ENCODE peak calls at places on chromosomes 2 and 18, in four cellular contexts. C is T follicular helper cell, D is glutamatergic neuron, E is NCI-H345. V is an unnamed sample.

GRCh38 chr18:24987933-24988840 is 363.8 kb downstream of the ZNF521 start:
- DNase-seq in C (no peak), D (no peak), E (no peak), V (no peak)

GRCh38 chr2:170354855-170355649 is 177.1 kb downstream of the MYO3B start:
- DNase-seq in C (no peak), D (no peak), E (peak; percentile 83), V (no peak)

GRCh38 chr18:44682871-44683221 is 2.2 kb downstream of the SETBP1 start:
- DNase-seq in C (no peak), D (no peak), E (peak; percentile 57), V (peak; percentile 53)

GRCh38 chr2:101440127-101440738 is 34.7 kb downstream of the RFX8 start:
- DNase-seq in C (no peak), D (no peak), E (peak; percentile 10), V (peak; percentile 33)

GRCh38 chr18:36284671-36285295 is 12.7 kb upstream of the FHOD3 start:
- DNase-seq in C (peak; percentile 27), D (no peak), E (peak; percentile 73), V (peak; percentile 84)

GRCh38 chr2:215565897-215566296 is 130.0 kb upstream of the FN1 start:
- DNase-seq in C (no peak), D (no peak), E (no peak), V (no peak)

GRCh38 chr2:225086915-225087314 is 44.6 kb upstream of the DOCK10 start:
- DNase-seq in C (no peak), D (no peak), E (no peak), V (no peak)

GRCh38 chr18:40612356-40612755 is 1342.7 kb upstream of the PIK3C3 start:
- DNase-seq in C (no peak), D (no peak), E (no peak), V (no peak)

GRCh38 chr2:21006423-21007128 is 37.3 kb downstream of the APOB start:
- DNase-seq in C (no peak), D (no peak), E (no peak), V (no peak)

GRCh38 chr2:44713170-44713569 is 228.3 kb upstream of the SIX3 start:
- DNase-seq in C (no peak), D (no peak), E (no peak), V (no peak)

GRCh38 chr18:29652797-29653196 is 1389.7 kb downstream of the DSC3 start:
- DNase-seq in C (no peak), D (no peak), E (no peak), V (peak; percentile 2)

GRCh38 chr2:20214566-20215182 is 10.3 kb downstream of the SDC1 start:
- DNase-seq in C (no peak), D (no peak), E (no peak), V (peak; percentile 48)

GRCh38 chr18:78733762-78734613 is 245.6 kb upstream of the SALL3 start:
- DNase-seq in C (no peak), D (no peak), E (no peak), V (no peak)

GRCh38 chr2:101081508-101081907 is 69.7 kb downstream of the TBC1D8 start:
- DNase-seq in C (no peak), D (no peak), E (no peak), V (no peak)

GRCh38 chr2:44324971-44325426 is 36.3 kb downstream of the PREPL start:
- DNase-seq in C (no peak), D (no peak), E (no peak), V (no peak)

V was measured in DMS53.